ENCODE peak calls at places on chromosomes 12 and 14, in eight cellular contexts. X is ovary, A is stomach, R is A549, Y is tibial nerve, H is upper lobe of left lung, F is GM12878, I is K562. G is an unnamed sample.

GRCh38 chr12:5210918-5211290 is 167.2 kb downstream of the KCNA5 start:
- DNase-seq in X (no peak), A (no peak), R (no peak), Y (no peak), H (no peak), F (no peak), I (no peak), G (no peak)

GRCh38 chr12:118055144-118055557 is 5.8 kb downstream of the WSB2 start:
- DNase-seq in X (peak; percentile 41), A (peak; percentile 43), R (peak; percentile 82), Y (no peak), H (no peak), F (no peak), I (peak; percentile 64), G (no peak)

GRCh38 chr12:15590180-15590826 is 198.9 kb downstream of the EPS8 start:
- DNase-seq in X (peak; percentile 61), A (peak; percentile 53), R (peak; percentile 80), Y (no peak), H (peak; percentile 25), F (peak; percentile 46), I (peak; percentile 48), G (peak; percentile 65)

GRCh38 chr12:22477166-22477893 is 67.0 kb downstream of the C2CD5 start:
- DNase-seq in X (no peak), A (no peak), R (no peak), Y (no peak), H (no peak), F (no peak), I (no peak), G (no peak)

GRCh38 chr12:101942206-101942605 is 64.8 kb downstream of the DRAM1 start:
- DNase-seq in X (no peak), A (no peak), R (no peak), Y (no peak), H (no peak), F (no peak), I (no peak), G (no peak)

GRCh38 chr14:83147006-83147405 is 1613.4 kb upstream of the SEL1L start:
- DNase-seq in X (no peak), A (no peak), R (no peak), Y (no peak), H (no peak), F (no peak), I (no peak), G (no peak)

GRCh38 chr14:104659146-104659545 is 30.3 kb upstream of the INF2 start:
- DNase-seq in X (no peak), A (no peak), R (no peak), Y (no peak), H (no peak), F (no peak), I (no peak), G (no peak)

GRCh38 chr14:103015426-103015825 is 41.9 kb downstream of the CDC42BPB start:
- DNase-seq in X (no peak), A (no peak), R (no peak), Y (no peak), H (no peak), F (no peak), I (no peak), G (no peak)

GRCh38 chr12:109870648-109871047 is 9.7 kb downstream of the GLTP start:
- DNase-seq in X (no peak), A (no peak), R (no peak), Y (no peak), H (no peak), F (no peak), I (no peak), G (no peak)

GRCh38 chr12:78149459-78149858 is 318.8 kb downstream of the NAV3 start:
- DNase-seq in X (no peak), A (no peak), R (no peak), Y (no peak), H (no peak), F (no peak), I (no peak), G (no peak)

GRCh38 chr12:120229583-120230325 is 28.8 kb upstream of the RPLP0 start:
- DNase-seq in X (no peak), A (no peak), R (peak; percentile 62), Y (no peak), H (peak; percentile 79), F (no peak), I (no peak), G (no peak)

GRCh38 chr12:100593490-100593889 is 20.0 kb downstream of the GAS2L3 start:
- DNase-seq in X (no peak), A (no peak), R (no peak), Y (no peak), H (no peak), F (no peak), I (no peak), G (no peak)

GRCh38 chr12:106870116-106870515 is 85.6 kb upstream of the TMEM263 start:
- DNase-seq in X (no peak), A (no peak), R (no peak), Y (no peak), H (no peak), F (no peak), I (no peak), G (no peak)

GRCh38 chr14:82724296-82724695 is 1190.6 kb upstream of the SEL1L start:
- DNase-seq in X (no peak), A (no peak), R (no peak), Y (no peak), H (no peak), F (no peak), I (no peak), G (no peak)

GRCh38 chr12:29216797-29217583 is 67.9 kb downstream of the FAR2 start:
- DNase-seq in X (no peak), A (no peak), R (no peak), Y (no peak), H (no peak), F (no peak), I (no peak), G (no peak)

GRCh38 chr14:30077946-30078345 is 150.3 kb upstream of the PRKD1 start:
- DNase-seq in X (no peak), A (no peak), R (no peak), Y (no peak), H (no peak), F (no peak), I (no peak), G (no peak)

GRCh38 chr12:76920182-76921014 is 41.6 kb upstream of the CSRP2 start:
- DNase-seq in X (no peak), A (no peak), R (no peak), Y (no peak), H (no peak), F (no peak), I (no peak), G (no peak)

GRCh38 chr12:122318607-122319311 is 52.5 kb upstream of the VPS33A start:
- DNase-seq in X (no peak), A (no peak), R (peak; percentile 21), Y (no peak), H (no peak), F (no peak), I (no peak), G (no peak)

GRCh38 chr14:76531821-76532318 is 155.9 kb downstream of the ESRRB start:
- DNase-seq in X (no peak), A (no peak), R (no peak), Y (no peak), H (peak; percentile 27), F (no peak), I (no peak), G (no peak)

GRCh38 chr12:100741084-100741711 is 53.4 kb upstream of the ANO4 start:
- DNase-seq in X (no peak), A (no peak), R (peak; percentile 6), Y (no peak), H (no peak), F (no peak), I (peak; percentile 33), G (no peak)

GRCh38 chr12:130953783-130954543 is at the start of gene ADGRD1:
- DNase-seq in X (peak; percentile 84), A (peak; percentile 49), R (peak; percentile 25), Y (peak; percentile 80), H (peak; percentile 81), F (no peak), I (peak; percentile 55), G (no peak)
- TF ChIP-seq POLR2A in X (peak; percentile 68), A (no peak), R (no peak), Y (peak; percentile 88), H (peak; percentile 53), F (no peak), I (no peak), G (peak; percentile 78)

DNA sequence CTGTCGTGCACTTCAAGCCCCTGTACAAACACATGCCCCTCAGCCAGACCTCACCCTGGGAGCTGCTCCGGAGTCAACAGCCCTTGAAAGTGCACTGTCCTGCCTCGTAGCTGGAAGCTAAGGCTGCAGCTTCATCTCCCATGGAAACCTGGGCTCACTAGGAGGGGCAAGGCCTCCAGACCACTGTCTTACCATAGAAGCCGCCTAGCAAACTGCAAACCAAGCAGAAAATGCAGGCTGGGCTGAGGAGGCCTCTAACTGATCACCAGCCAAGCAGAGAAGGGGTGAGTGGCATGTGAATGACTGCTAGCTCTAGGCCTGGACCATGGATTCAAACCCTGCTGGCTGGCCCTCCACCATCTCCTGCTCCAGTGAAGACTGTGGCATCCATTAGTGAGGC is 340.2 kb downstream of the CACNA1C start:
- DNase-seq in X (no peak), A (no peak), R (no peak), Y (no peak), H (no peak), F (no peak), I (no peak), G (no peak)
- TF ChIP-seq EP300 in X (no peak), A (no peak), R (no peak), Y (no peak), H (no peak), F (no peak), I (no peak), G (no peak)

DNA sequence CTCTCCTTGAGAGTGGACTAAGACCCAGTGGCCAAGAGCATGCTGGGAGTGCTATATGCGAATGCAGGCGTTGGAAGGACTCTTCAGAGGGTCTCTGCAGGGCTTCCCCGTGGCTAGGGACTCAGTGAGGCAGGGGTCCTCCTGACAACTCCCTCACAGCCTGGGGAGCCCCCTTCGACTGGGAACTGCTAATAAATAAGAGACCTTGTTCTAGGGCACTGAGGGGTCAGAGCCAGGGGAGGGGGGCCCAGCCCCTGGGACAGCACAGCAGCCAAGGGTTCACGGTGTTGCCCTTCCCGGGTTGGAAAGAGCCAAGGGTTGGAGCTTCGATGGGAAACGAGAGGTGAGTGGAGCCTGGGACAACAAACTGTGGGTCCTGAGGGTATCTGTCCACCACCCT is 6.0 kb upstream of the CPNE6 start:
- DNase-seq in X (no peak), A (no peak), R (no peak), Y (no peak), H (no peak), F (no peak), I (no peak), G (no peak)
- TF ChIP-seq CTCF in X (no peak), A (no peak), R (no peak), Y (no peak), H (no peak), F (no peak), I (no peak), G (no peak)

GRCh38 chr14:56004807-56005579 is 113.2 kb upstream of the PELI2 start:
- DNase-seq in X (peak; percentile 67), A (peak; percentile 53), R (peak; percentile 69), Y (no peak), H (no peak), F (peak; percentile 15), I (peak; percentile 8), G (no peak)
- TF ChIP-seq POLR2A in X (peak; percentile 35), A (no peak), R (no peak), Y (no peak), H (no peak), F (no peak), I (no peak), G (no peak)

G was measured in suprapubic skin.